ENCODE peak calls at places on chromosomes 3 and 15, in eight cellular contexts. G is iPS-NIHi11, D is AML-193, S is occipital lobe, J is GM03348, B is KBM-7, E is choroid plexus epithelial cell, Y is HL-60. C is an unnamed sample.

GRCh38 chr3:123122525-123123315 is 55.9 kb downstream of the PDIA5 start:
- DNase-seq in G (no peak), D (no peak), S (no peak), J (no peak), B (no peak), E (peak), Y (no peak), C (no peak)

GRCh38 chr15:76117181-76117580 is 57.4 kb downstream of the TMEM266 start:
- DNase-seq in G (no peak), D (no peak), S (no peak), J (no peak), B (no peak), E (no peak), Y (no peak), C (no peak)

GRCh38 chr3:38560284-38560683 is 64.1 kb downstream of the EXOG start:
- DNase-seq in G (no peak), D (no peak), S (no peak), J (no peak), B (no peak), E (no peak), Y (no peak), C (no peak)

GRCh38 chr3:119145500-119146167 is at the start of gene TEX55:
- DNase-seq in G (peak), D (peak), S (no peak), J (peak), B (peak), E (peak), Y (no peak), C (peak)

GRCh38 chr3:46466273-46466672 is 1.6 kb upstream of the LTF start:
- DNase-seq in G (no peak), D (no peak), S (no peak), J (no peak), B (no peak), E (no peak), Y (no peak), C (no peak)

GRCh38 chr3:139537795-139538538 is 1.6 kb downstream of the RBP1 start:
- DNase-seq in G (no peak), D (no peak), S (no peak), J (no peak), B (no peak), E (no peak), Y (no peak), C (no peak)

GRCh38 chr15:52294881-52295420 is 653 bp downstream of the MYO5C start:
- DNase-seq in G (no peak), D (no peak), S (no peak), J (peak), B (no peak), E (no peak), Y (no peak), C (no peak)

GRCh38 chr3:148863297-148863696 is 1.8 kb upstream of the CPA3 start:
- DNase-seq in G (no peak), D (no peak), S (no peak), J (no peak), B (no peak), E (no peak), Y (no peak), C (no peak)

GRCh38 chr3:134323966-134324962 is 50.0 kb downstream of the AMOTL2 start:
- DNase-seq in G (no peak), D (no peak), S (no peak), J (no peak), B (no peak), E (no peak), Y (no peak), C (no peak)

GRCh38 chr15:38220874-38221273 is 31.8 kb upstream of the SPRED1 start:
- DNase-seq in G (no peak), D (no peak), S (no peak), J (no peak), B (no peak), E (no peak), Y (no peak), C (no peak)

GRCh38 chr15:46714959-46715358 is 1002.3 kb upstream of the SEMA6D start:
- DNase-seq in G (no peak), D (no peak), S (no peak), J (no peak), B (no peak), E (no peak), Y (no peak), C (no peak)

GRCh38 chr3:87127286-87127685 is 99.8 kb upstream of the CHMP2B start:
- DNase-seq in G (no peak), D (no peak), S (no peak), J (no peak), B (no peak), E (peak), Y (no peak), C (no peak)

GRCh38 chr15:34084086-34084485 is 17.6 kb downstream of the EMC7 start:
- DNase-seq in G (no peak), D (no peak), S (peak), J (peak), B (no peak), E (no peak), Y (no peak), C (no peak)

GRCh38 chr15:73517566-73517965 is 74.6 kb downstream of the REC114 start:
- DNase-seq in G (no peak), D (no peak), S (no peak), J (no peak), B (peak), E (no peak), Y (no peak), C (no peak)

GRCh38 chr3:118900737-118901525 is 133.7 kb downstream of the IGSF11 start:
- DNase-seq in G (no peak), D (no peak), S (no peak), J (no peak), B (no peak), E (no peak), Y (no peak), C (no peak)

GRCh38 chr15:73321496-73322344 is 47.0 kb downstream of the HCN4 start:
- DNase-seq in G (no peak), D (no peak), S (no peak), J (no peak), B (no peak), E (no peak), Y (no peak), C (no peak)

GRCh38 chr3:147680820-147681488 is 271.8 kb downstream of the ZIC1 start:
- DNase-seq in G (no peak), D (no peak), S (no peak), J (no peak), B (no peak), E (peak), Y (no peak), C (no peak)

GRCh38 chr3:197501496-197501878 is 54.3 kb downstream of the BDH1 start:
- DNase-seq in G (no peak), D (no peak), S (no peak), J (no peak), B (no peak), E (peak), Y (peak), C (no peak)

GRCh38 chr3:41715376-41715775 is 246.5 kb downstream of the ULK4 start:
- DNase-seq in G (no peak), D (no peak), S (no peak), J (no peak), B (no peak), E (no peak), Y (no peak), C (no peak)

GRCh38 chr15:78056714-78057269 is 20.7 kb downstream of the TBC1D2B start:
- DNase-seq in G (no peak), D (peak), S (no peak), J (peak), B (peak), E (peak), Y (no peak), C (no peak)

GRCh38 chr15:72231847-72232461 is 964 bp upstream of the PKM start:
- DNase-seq in G (peak), D (no peak), S (no peak), J (peak), B (peak), E (peak), Y (no peak), C (peak)

GRCh38 chr3:125150525-125151436 is 61.8 kb downstream of the SLC12A8 start:
- DNase-seq in G (peak), D (peak), S (no peak), J (no peak), B (peak), E (peak), Y (peak), C (peak)

GRCh38 chr3:171311784-171312183 is 148.4 kb downstream of the TNIK start:
- DNase-seq in G (no peak), D (no peak), S (no peak), J (no peak), B (peak), E (no peak), Y (no peak), C (no peak)

GRCh38 chr3:133926736-133927542 is 31.3 kb upstream of the RAB6B start:
- DNase-seq in G (peak), D (no peak), S (no peak), J (no peak), B (no peak), E (no peak), Y (no peak), C (no peak)

GRCh38 chr3:174193559-174193958 is 665.6 kb upstream of the NAALADL2 start:
- DNase-seq in G (no peak), D (no peak), S (no peak), J (peak), B (no peak), E (no peak), Y (no peak), C (no peak)